ENCODE peak calls at places on chromosomes 16 and 17, in seven cellular contexts. One of them, this sample, is unnamed.

GRCh38 chr17:75876938-75877751 is 1.2 kb downstream of the TRIM47 start:
- DNase-seq in HFF-Myc: peak; percentile 86
- DNase-seq in effector memory CD4-positive, alpha-beta T cell: no peak
- DNase-seq in fibroblast of mammary gland: peak; percentile 97
- DNase-seq in WERI-Rb-1: peak; percentile 90
- DNase-seq in hippocampal formation: peak; percentile 66
- DNase-seq in amniotic stem cell: peak; percentile 93
- DNase-seq in this sample: no peak

GRCh38 chr17:55175788-55176425 is 88.9 kb upstream of the HLF start:
- DNase-seq in HFF-Myc: no peak
- DNase-seq in effector memory CD4-positive, alpha-beta T cell: no peak
- DNase-seq in fibroblast of mammary gland: no peak
- DNase-seq in WERI-Rb-1: no peak
- DNase-seq in hippocampal formation: no peak
- DNase-seq in amniotic stem cell: no peak
- DNase-seq in this sample: peak; percentile 39

GRCh38 chr17:38742431-38743308 is 5.5 kb downstream of the PCGF2 start:
- DNase-seq in HFF-Myc: peak; percentile 93
- DNase-seq in effector memory CD4-positive, alpha-beta T cell: no peak
- DNase-seq in fibroblast of mammary gland: peak; percentile 89
- DNase-seq in WERI-Rb-1: no peak
- DNase-seq in hippocampal formation: no peak
- DNase-seq in amniotic stem cell: no peak
- DNase-seq in this sample: peak; percentile 83

GRCh38 chr17:38724337-38724988 is 5.7 kb upstream of the CISD3 start:
- DNase-seq in HFF-Myc: no peak
- DNase-seq in effector memory CD4-positive, alpha-beta T cell: no peak
- DNase-seq in fibroblast of mammary gland: no peak
- DNase-seq in WERI-Rb-1: no peak
- DNase-seq in hippocampal formation: peak; percentile 85
- DNase-seq in amniotic stem cell: no peak
- DNase-seq in this sample: peak; percentile 53

GRCh38 chr16:5490499-5490898 is 392.9 kb upstream of the EEF2KMT start:
- DNase-seq in HFF-Myc: no peak
- DNase-seq in effector memory CD4-positive, alpha-beta T cell: no peak
- DNase-seq in fibroblast of mammary gland: peak; percentile 3
- DNase-seq in WERI-Rb-1: peak; percentile 78
- DNase-seq in hippocampal formation: no peak
- DNase-seq in amniotic stem cell: no peak
- DNase-seq in this sample: no peak

GRCh38 chr16:66485361-66485760 is 58.3 kb downstream of the BEAN1 start:
- DNase-seq in HFF-Myc: no peak
- DNase-seq in effector memory CD4-positive, alpha-beta T cell: no peak
- DNase-seq in fibroblast of mammary gland: no peak
- DNase-seq in WERI-Rb-1: no peak
- DNase-seq in hippocampal formation: no peak
- DNase-seq in amniotic stem cell: no peak
- DNase-seq in this sample: no peak

GRCh38 chr16:86566966-86567700 is 504 bp downstream of the FOXC2 start:
- DNase-seq in HFF-Myc: no peak
- DNase-seq in effector memory CD4-positive, alpha-beta T cell: no peak
- DNase-seq in fibroblast of mammary gland: peak; percentile 61
- DNase-seq in WERI-Rb-1: no peak
- DNase-seq in hippocampal formation: no peak
- DNase-seq in amniotic stem cell: peak; percentile 51
- DNase-seq in this sample: no peak

GRCh38 chr17:12974319-12974661 is 43.5 kb downstream of the ELAC2 start:
- DNase-seq in HFF-Myc: no peak
- DNase-seq in effector memory CD4-positive, alpha-beta T cell: no peak
- DNase-seq in fibroblast of mammary gland: no peak
- DNase-seq in WERI-Rb-1: no peak
- DNase-seq in hippocampal formation: no peak
- DNase-seq in amniotic stem cell: no peak
- DNase-seq in this sample: no peak

GRCh38 chr16:11025120-11025531 is 80.8 kb downstream of the CLEC16A start:
- DNase-seq in HFF-Myc: no peak
- DNase-seq in effector memory CD4-positive, alpha-beta T cell: no peak
- DNase-seq in fibroblast of mammary gland: no peak
- DNase-seq in WERI-Rb-1: no peak
- DNase-seq in hippocampal formation: no peak
- DNase-seq in amniotic stem cell: no peak
- DNase-seq in this sample: no peak

GRCh38 chr16:47144559-47144877 is 773 bp upstream of the NETO2 start:
- DNase-seq in HFF-Myc: no peak
- DNase-seq in effector memory CD4-positive, alpha-beta T cell: no peak
- DNase-seq in fibroblast of mammary gland: no peak
- DNase-seq in WERI-Rb-1: no peak
- DNase-seq in hippocampal formation: no peak
- DNase-seq in amniotic stem cell: no peak
- DNase-seq in this sample: no peak

GRCh38 chr17:15913826-15914225 is 31.1 kb upstream of the ADORA2B start:
- DNase-seq in HFF-Myc: no peak
- DNase-seq in effector memory CD4-positive, alpha-beta T cell: no peak
- DNase-seq in fibroblast of mammary gland: no peak
- DNase-seq in WERI-Rb-1: no peak
- DNase-seq in hippocampal formation: no peak
- DNase-seq in amniotic stem cell: no peak
- DNase-seq in this sample: no peak

GRCh38 chr17:39486242-39486641 is 25.0 kb downstream of the CDK12 start:
- DNase-seq in HFF-Myc: peak; percentile 26
- DNase-seq in effector memory CD4-positive, alpha-beta T cell: no peak
- DNase-seq in fibroblast of mammary gland: peak; percentile 66
- DNase-seq in WERI-Rb-1: no peak
- DNase-seq in hippocampal formation: no peak
- DNase-seq in amniotic stem cell: no peak
- DNase-seq in this sample: no peak

This sample was measured in NCI-H524 treated with DMSO at 0.1 percent for 48 hours.